ENCODE peak calls at places on chromosomes 2 and 18, in seven cellular contexts. Y is iPS DF 6.9; U is ovary; K is fibroblast of lung; F is PC-9; D is body of pancreas; G is CD4-positive, CD25-positive, alpha-beta regulatory T cell. Z is an unnamed sample. For H3K4me1 and H3K9me3, the result is how much of the 10 kb centered on the place peaks cover.

GRCh38 chr18:36667811-36668210 is 161.0 kb downstream of the TPGS2 start:
- DNase-seq in D (no peak), Y (no peak), K (no peak), F (no peak), G (no peak), U (no peak), Z (no peak)

GRCh38 chr2:205822578-205822977 is 140.3 kb downstream of the NRP2 start:
- DNase-seq in Y (no peak), G (no peak), K (peak), U (no peak), F (no peak), D (no peak), Z (no peak)

GRCh38 chr2:239954166-239955085 is 70.7 kb downstream of the NDUFA10 start:
- DNase-seq in G (no peak), U (peak), F (no peak), D (no peak), K (peak), Y (no peak), Z (no peak)

GRCh38 chr18:62928316-62928715 is 213.0 kb downstream of the PHLPP1 start:
- DNase-seq in D (no peak), K (peak), G (no peak), U (no peak), Y (no peak), F (no peak), Z (no peak)

GRCh38 chr2:222364280-222364895 is 60.0 kb upstream of the SGPP2 start:
- DNase-seq in Y (no peak), K (peak), U (no peak), F (no peak), G (peak), D (no peak), Z (no peak)

GRCh38 chr2:177772529-177772928 is 300.0 kb downstream of the PDE11A start:
- DNase-seq in U (no peak), G (peak), K (peak), Y (no peak), D (no peak), F (no peak), Z (no peak)

GRCh38 chr2:16339198-16339597 is 326.4 kb downstream of the CYRIA start:
- DNase-seq in D (no peak), K (no peak), G (no peak), Y (no peak), F (no peak), U (no peak), Z (no peak)

GRCh38 chr2:102264952-102265351 is 46.4 kb upstream of the IL1RL1 start:
- DNase-seq in D (no peak), K (no peak), G (no peak), Y (no peak), F (no peak), U (no peak), Z (no peak)

GRCh38 chr2:16012626-16013501 is 72.5 kb downstream of the MYCN start:
- DNase-seq in U (no peak), G (no peak), F (peak), D (no peak), Y (no peak), K (no peak), Z (no peak)

GRCh38 chr2:138877421-138877820 is 97.2 kb upstream of the NXPH2 start:
- DNase-seq in D (no peak), Y (no peak), G (no peak), F (peak), U (no peak), K (no peak), Z (no peak)

GRCh38 chr2:54549912-54550518 is 93.9 kb downstream of the SPTBN1 start:
- DNase-seq in U (no peak), F (peak), D (peak), K (no peak), G (no peak), Y (no peak), Z (no peak)

GRCh38 chr2:6879011-6879410 is 1.4 kb downstream of the RSAD2 start:
- DNase-seq in D (no peak), Y (no peak), U (no peak), F (no peak), K (peak), G (no peak), Z (no peak)

GRCh38 chr2:228613133-228613532 is 431.6 kb upstream of the SPHKAP start:
- DNase-seq in K (peak), G (no peak), U (no peak), F (no peak), D (no peak), Y (no peak), Z (no peak)

GRCh38 chr18:48321121-48321520 is 88.1 kb downstream of the ZBTB7C start:
- DNase-seq in G (no peak), D (no peak), F (no peak), K (no peak), Y (no peak), U (no peak), Z (no peak)

GRCh38 chr18:55337908-55338521 is 250.0 kb downstream of the TCF4 start:
- DNase-seq in U (peak), D (peak), Y (no peak), G (no peak), F (no peak), K (peak), Z (no peak)

GRCh38 chr2:16069663-16069932 is 129.2 kb downstream of the MYCN start:
- DNase-seq in U (peak), K (no peak), Y (no peak), G (no peak), D (peak), F (no peak), Z (no peak)

GRCh38 chr2:290090-290722 is 2.3 kb upstream of the ALKAL2 start:
- DNase-seq in K (peak), F (no peak), Y (no peak), D (peak), U (peak), G (peak), Z (peak)

GRCh38 chr2:22691666-22692065 is 693.3 kb upstream of the KLHL29 start:
- DNase-seq in K (no peak), U (no peak), Y (no peak), D (no peak), G (no peak), F (no peak), Z (no peak)

GRCh38 chr2:38268691-38269309 is 108.3 kb downstream of the ATL2 start:
- DNase-seq in Y (no peak), D (no peak), U (no peak), F (no peak), K (peak), G (no peak), Z (no peak)

GRCh38 chr2:131048641-131049040 is 44.6 kb downstream of the FAM168B start:
- DNase-seq in F (no peak), U (no peak), G (no peak), K (no peak), D (no peak), Y (no peak), Z (no peak)

GRCh38 chr2:18455256-18455862 is 105.1 kb downstream of the RDH14 start:
- DNase-seq in K (peak), U (no peak), G (no peak), F (no peak), D (no peak), Y (no peak), Z (peak)

GRCh38 chr2:155485141-155485842 is 786.8 kb downstream of the KCNJ3 start:
- DNase-seq in D (no peak), K (no peak), G (no peak), U (no peak), Y (no peak), F (no peak), Z (no peak)

GRCh38 chr2:151762694-151763093 is 28.4 kb upstream of the NEB start:
- DNase-seq in F (no peak), Y (no peak), K (peak), G (no peak), D (no peak), U (no peak), Z (no peak)

GRCh38 chr18:6401687-6402086 is 13.0 kb downstream of the L3MBTL4 start:
- DNase-seq in Y (no peak), K (no peak), F (no peak), U (no peak), D (no peak), G (no peak), Z (no peak)

GRCh38 chr2:162086904-162087303 is 12.9 kb upstream of the DPP4 start:
- DNase-seq in U (no peak), D (no peak), F (no peak), G (no peak), Y (no peak), K (peak), Z (no peak)

GRCh38 chr2:55133467-55134315 is 83.4 kb upstream of the RTN4 start:
- DNase-seq in D (peak), K (peak), U (peak), G (peak), F (no peak), Y (peak), Z (peak)

GRCh38 chr18:63259581-63259830 is 60.1 kb downstream of the BCL2 start:
- DNase-seq in U (no peak), Y (no peak), G (no peak), D (no peak), K (no peak), F (no peak), Z (no peak)

GRCh38 chr2:199309973-199310372 is 147.8 kb downstream of the SATB2 start:
- DNase-seq in D (no peak), U (no peak), K (no peak), Y (no peak), G (no peak), F (no peak), Z (no peak)

GRCh38 chr2:66430906-66431619 is 3.9 kb upstream of the MEIS1 start:
- DNase-seq in D (no peak), Y (no peak), G (no peak), F (no peak), U (no peak), K (no peak), Z (no peak)

GRCh38 chr2:88188741-88189140 is 18.6 kb downstream of the THNSL2 start:
- DNase-seq in D (no peak), Y (no peak), G (no peak), K (peak), U (no peak), F (no peak), Z (no peak)

GRCh38 chr18:28650860-28651259 is 473.9 kb upstream of the CDH2 start:
- DNase-seq in Y (no peak), U (no peak), G (no peak), K (peak), D (no peak), F (no peak), Z (no peak)

GRCh38 chr2:236535024-236535423 is 34.6 kb upstream of the ACKR3 start:
- DNase-seq in G (no peak), F (no peak), Y (no peak), D (no peak), U (no peak), K (peak), Z (peak)

GRCh38 chr2:27370026-27370815 is at the start of the genes EIF2B4 and SNX17:
- DNase-seq in G (peak), F (peak), D (peak), Y (peak), K (peak), U (peak), Z (peak)

GRCh38 chr2:36376992-36377738 is 21.6 kb downstream of the CRIM1 start:
- DNase-seq in F (peak), Y (no peak), G (no peak), D (no peak), U (no peak), K (peak), Z (no peak)

GRCh38 chr2:36379710-36380448 is 24.3 kb downstream of the CRIM1 start:
- DNase-seq in U (no peak), Y (no peak), D (no peak), F (no peak), K (peak), G (no peak), Z (no peak)

GRCh38 chr2:36373149-36373880 is 17.7 kb downstream of the CRIM1 start:
- DNase-seq in D (no peak), G (peak), Y (no peak), U (no peak), K (peak), F (peak), Z (peak)

GRCh38 chr2:36374586-36374985 is 19.0 kb downstream of the CRIM1 start:
- DNase-seq in K (peak), D (no peak), Y (no peak), F (no peak), G (no peak), U (no peak), Z (no peak)

DNA sequence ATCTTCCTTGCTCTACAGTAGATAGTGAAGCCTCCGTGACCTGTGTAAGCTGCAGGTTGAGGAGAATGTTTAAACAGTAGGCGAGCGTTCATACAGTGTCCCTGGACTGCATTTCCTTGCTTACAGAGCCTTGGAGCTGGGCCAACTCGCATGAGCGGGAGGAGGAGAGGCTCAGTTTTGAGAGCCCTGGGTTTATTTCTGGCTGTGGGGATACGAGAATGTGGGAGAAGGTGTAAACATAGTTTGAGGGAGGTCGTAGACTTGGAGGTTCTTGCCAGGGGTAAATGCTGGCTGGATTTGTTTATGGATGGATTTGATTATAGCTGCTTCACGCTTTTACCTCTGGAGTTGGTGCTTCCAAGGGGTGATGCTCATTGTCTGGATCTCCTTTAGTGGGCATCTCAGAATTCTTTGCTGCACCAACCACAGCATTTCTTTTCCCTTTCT is 20.8 kb downstream of the CRIM1 start:
- DNase-seq in F (peak), D (peak), K (peak), Y (no peak), G (no peak), U (peak), Z (peak)
- H3K4me1 ChIP-seq in F (half or more), D (half or more), K (under half), Y (under half), G (under half), U (under half), Z (half or more)

DNA sequence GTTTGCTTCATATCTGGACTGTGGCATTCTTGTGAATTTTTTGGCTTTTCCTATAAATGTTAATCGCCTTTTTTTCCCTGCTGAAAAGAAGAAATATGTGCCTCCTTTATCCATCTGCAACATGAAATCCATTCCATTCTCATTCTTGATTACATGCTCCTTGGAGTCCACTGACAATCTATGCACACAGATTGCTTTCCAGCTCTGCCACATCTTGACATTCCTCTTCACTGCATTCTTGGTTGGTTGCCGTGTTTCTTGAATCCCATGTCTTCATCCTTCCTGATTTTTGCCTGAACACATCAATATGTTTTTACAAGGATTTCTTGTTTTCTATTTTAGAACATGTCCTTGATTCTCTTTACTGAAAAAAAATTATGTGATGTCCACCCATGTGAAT is 26.7 kb upstream of the BIRC6 start:
- DNase-seq in D (no peak), Y (no peak), U (no peak), K (peak), G (no peak), F (no peak), Z (no peak)
- H3K27ac ChIP-seq in D (peak), Y (no peak), U (no peak), K (no peak), G (no peak), F (no peak), Z (no peak)

DNA sequence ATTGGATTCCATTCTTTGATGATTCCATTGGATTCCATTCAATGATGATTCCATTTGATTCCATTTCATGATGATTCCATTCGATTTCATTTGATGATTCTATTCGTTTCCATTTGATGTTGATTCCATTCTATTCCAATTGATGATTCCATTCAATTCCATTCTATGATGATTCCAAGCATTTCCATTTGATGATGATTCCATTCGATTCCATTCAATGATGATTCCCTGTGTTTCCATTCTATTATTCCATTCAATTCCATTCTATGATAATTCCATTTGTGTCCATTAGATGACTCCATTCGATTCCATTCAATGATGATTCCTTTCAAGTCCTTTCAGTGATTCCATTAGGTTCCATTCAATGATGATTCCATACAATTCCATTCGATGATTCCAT is 1090.5 kb downstream of the RPIA start:
- DNase-seq in D (no peak), G (no peak), Y (no peak), K (no peak), F (no peak), U (no peak), Z (no peak)
- H3K9me3 ChIP-seq in D (under half), G (half or more), Y (under half), K (under half), F (half or more), U (under half), Z (under half)

GRCh38 chr18:13268746-13269285 is 50.3 kb downstream of the LDLRAD4 start:
- DNase-seq in K (peak), G (no peak), Y (no peak), U (no peak), D (no peak), F (no peak), Z (no peak)

GRCh38 chr18:13271512-13271911 is 53.0 kb downstream of the LDLRAD4 start:
- DNase-seq in F (no peak), Y (no peak), K (no peak), G (no peak), U (no peak), D (peak), Z (no peak)

GRCh38 chr18:13269599-13270011 is 51.0 kb downstream of the LDLRAD4 start:
- DNase-seq in F (no peak), G (no peak), D (peak), Y (no peak), U (no peak), K (peak), Z (no peak)

GRCh38 chr18:13272411-13272810 is 53.9 kb downstream of the LDLRAD4 start:
- DNase-seq in U (no peak), K (no peak), D (no peak), G (no peak), F (no peak), Y (no peak), Z (peak)

GRCh38 chr18:13270279-13270911 is 51.8 kb downstream of the LDLRAD4 start:
- DNase-seq in G (no peak), U (no peak), K (no peak), D (no peak), F (no peak), Y (no peak), Z (no peak)
- H3K4me1 ChIP-seq in G (half or more), U (under half), K (under half), D (half or more), F (under half), Y (under half), Z (under half)